ENCODE peak calls at places on chromosomes 1 and 21, in five cellular contexts. Z, D, H, Q and U are unnamed samples.
A peak's percentile ranks its signal among the peaks of the same experiment; 100 is the strongest.

GRCh38 chr1:170397061-170397460 is 134.9 kb upstream of the GORAB start:
- DNase-seq in Z (no peak), D (no peak), H (no peak), Q (no peak), U (no peak)

GRCh38 chr21:33871171-33871570 is 44.4 kb downstream of the ATP5PO start:
- DNase-seq in Z (peak; percentile 42), D (peak; percentile 61), H (no peak), Q (no peak), U (no peak)

GRCh38 chr1:54887665-54888071 is 673 bp upstream of the DHCR24 start:
- DNase-seq in Z (peak; percentile 49), D (no peak), H (peak; percentile 18), Q (no peak), U (no peak)

GRCh38 chr1:225973158-225973557 is 26.0 kb downstream of the SDE2 start:
- DNase-seq in Z (no peak), D (no peak), H (peak; percentile 73), Q (no peak), U (no peak)

GRCh38 chr1:2298685-2299673 is 70.9 kb downstream of the SKI start:
- DNase-seq in Z (no peak), D (no peak), H (no peak), Q (no peak), U (no peak)

GRCh38 chr1:231487019-231487418 is 41.5 kb upstream of the TSNAX start:
- DNase-seq in Z (peak; percentile 45), D (peak; percentile 65), H (no peak), Q (no peak), U (no peak)

GRCh38 chr1:21514245-21514644 is 5.0 kb downstream of the ALPL start:
- DNase-seq in Z (no peak), D (no peak), H (no peak), Q (no peak), U (no peak)

GRCh38 chr21:37207441-37208009 is 59.6 kb downstream of the VPS26C start:
- DNase-seq in Z (peak; percentile 51), D (peak; percentile 32), H (no peak), Q (no peak), U (no peak)